ENCODE peak calls at places on chromosomes 11 and 22, in four cellular contexts. K is IMR-90, C is mesendoderm, Q is H1. S is an unnamed sample.

GRCh38 chr11:69466039-69466438 is 15.4 kb upstream of the LINC01488 start:
- DNase-seq in Q (no peak), C (no peak), K (no peak), S (no peak)

GRCh38 chr11:102727890-102728289 is 3.1 kb upstream of the MMP8 start:
- DNase-seq in K (peak), Q (no peak), C (no peak), S (no peak)

GRCh38 chr22:46454910-46455269 is 82.5 kb downstream of the CELSR1 start:
- DNase-seq in K (peak), Q (no peak), C (no peak), S (no peak)

GRCh38 chr11:114317738-114318137 is 21.5 kb downstream of the NNMT start:
- DNase-seq in Q (no peak), K (peak), C (peak), S (peak)

GRCh38 chr22:23053912-23054530 is 16.3 kb upstream of the GNAZ start:
- DNase-seq in K (no peak), Q (no peak), C (no peak), S (peak)

GRCh38 chr11:70782401-70782913 is 384.1 kb downstream of the CTTN start:
- DNase-seq in K (no peak), C (no peak), Q (no peak), S (no peak)

GRCh38 chr11:15651782-15652181 is 537.1 kb downstream of the INSC start:
- DNase-seq in K (no peak), C (no peak), Q (no peak), S (no peak)

GRCh38 chr22:32868928-32869327 is 67.4 kb downstream of the TIMP3 start:
- DNase-seq in Q (no peak), K (no peak), C (no peak), S (no peak)

GRCh38 chr11:48104562-48104924 is 112.1 kb upstream of the OR4B1 start:
- DNase-seq in C (no peak), Q (no peak), K (no peak), S (no peak)

GRCh38 chr22:26952654-26953379 is 295.4 kb downstream of the MIAT start:
- DNase-seq in K (no peak), C (peak), Q (peak), S (peak)
- H3K56ac ChIP-seq in K (no peak), C (peak), Q (no peak), S (no peak)

GRCh38 chr11:66329165-66329673 is 7.0 kb downstream of the RIN1 start:
- DNase-seq in C (no peak), Q (no peak), K (no peak), S (no peak)

GRCh38 chr11:66327171-66328035 is 8.8 kb downstream of the RIN1 start:
- DNase-seq in Q (no peak), K (peak), C (peak), S (no peak)

GRCh38 chr11:66326261-66327111 is 9.6 kb upstream of the CD248 start:
- DNase-seq in Q (no peak), C (no peak), K (no peak), S (no peak)

GRCh38 chr11:66328307-66329144 is 7.7 kb downstream of the RIN1 start:
- DNase-seq in C (peak), K (peak), Q (peak), S (peak)

DNA sequence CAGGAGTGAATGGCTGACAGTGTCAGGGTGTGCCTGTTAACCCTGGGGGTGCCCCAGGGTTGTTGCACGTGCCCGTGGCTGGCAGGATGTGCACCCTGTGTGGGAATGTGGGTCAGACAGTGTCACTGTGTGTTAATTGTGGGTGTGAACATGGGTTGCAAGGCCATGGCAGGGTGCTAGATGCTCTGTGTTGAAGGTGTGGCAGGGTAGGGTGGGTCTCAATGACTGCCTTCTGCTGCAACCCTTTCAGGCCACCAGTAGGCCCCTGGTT is 8.3 kb downstream of the RIN1 start:
- DNase-seq in C (no peak), K (no peak), Q (no peak), S (no peak)
- H3K56ac ChIP-seq in C (peak), K (peak), Q (no peak), S (no peak)

DNA sequence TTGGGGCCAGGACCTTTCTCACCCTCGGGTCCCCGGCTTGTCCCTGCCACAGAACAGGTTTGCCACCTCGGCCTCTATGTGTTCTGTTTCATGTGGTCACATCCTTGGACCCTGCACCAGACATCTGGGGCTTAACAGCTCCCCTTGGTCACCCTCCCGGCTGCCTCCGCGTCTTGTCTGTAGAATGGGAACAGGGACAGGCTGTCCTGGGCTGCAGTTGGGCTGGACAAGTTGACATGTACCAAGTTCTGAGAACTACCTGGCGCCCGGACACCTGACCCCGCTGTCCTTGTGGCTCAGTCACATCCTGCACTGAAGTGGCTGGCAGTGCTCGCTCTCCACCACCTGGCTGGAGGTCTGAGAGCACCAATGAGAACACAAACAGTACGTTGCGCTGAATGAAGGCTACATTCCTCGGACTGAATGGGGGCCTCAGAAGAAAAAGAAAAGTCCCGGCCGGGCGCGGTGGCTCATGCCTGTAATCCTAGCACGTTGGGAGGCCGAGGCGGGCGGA is 2.8 kb upstream of the PLXNB2 start:
- DNase-seq in K (no peak), C (no peak), Q (no peak), S (no peak)
- H3K56ac ChIP-seq in K (no peak), C (no peak), Q (no peak), S (no peak)

GRCh38 chr22:29873943-29874342 is 9.0 kb upstream of the MTMR3 start:
- DNase-seq in C (no peak), Q (no peak), K (no peak), S (no peak)
- H3K56ac ChIP-seq in C (no peak), Q (no peak), K (no peak), S (no peak)

GRCh38 chr11:45933846-45934579 is 11.6 kb downstream of the LARGE2 start:
- DNase-seq in Q (no peak), C (no peak), K (no peak), S (no peak)

GRCh38 chr11:45932217-45932616 is 9.8 kb downstream of the LARGE2 start:
- DNase-seq in Q (no peak), C (no peak), K (no peak), S (no peak)

GRCh38 chr11:45934580-45935318 is 12.3 kb downstream of the LARGE2 start:
- DNase-seq in K (no peak), C (no peak), Q (no peak), S (no peak)

GRCh38 chr11:45931739-45932138 is 9.3 kb downstream of the LARGE2 start:
- DNase-seq in C (no peak), Q (no peak), K (no peak), S (no peak)

GRCh38 chr11:45933131-45933821 is 10.8 kb downstream of the LARGE2 start:
- DNase-seq in C (no peak), K (peak), Q (no peak), S (peak)
- H3K56ac ChIP-seq in C (no peak), K (no peak), Q (no peak), S (no peak)

DNA sequence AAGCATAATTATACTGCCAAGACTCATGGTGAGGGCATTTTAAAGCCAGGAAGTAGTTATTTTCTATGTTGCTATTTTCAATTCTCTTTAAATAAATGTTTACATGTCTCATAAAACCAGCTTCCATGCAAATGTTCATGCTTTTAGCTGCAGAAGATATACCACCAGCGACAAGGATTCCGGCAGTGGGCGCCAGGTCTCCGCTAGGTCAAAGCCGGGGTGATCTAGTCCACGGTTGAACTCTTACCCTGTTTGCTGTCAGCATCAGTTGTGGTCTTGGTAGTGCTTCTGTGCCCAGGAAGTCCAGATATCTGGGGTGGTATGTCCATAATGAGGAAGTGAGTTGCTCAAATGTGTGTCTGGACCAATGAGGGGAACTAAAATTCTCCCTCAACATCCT is 265.7 kb downstream of the BRD1 start:
- DNase-seq in C (no peak), Q (no peak), K (no peak), S (no peak)
- H3K56ac ChIP-seq in C (no peak), Q (no peak), K (no peak), S (no peak)

GRCh38 chr11:2754008-2754407 is 54.2 kb upstream of the KCNQ1OT1 start:
- DNase-seq in C (no peak), K (no peak), Q (no peak), S (no peak)

GRCh38 chr11:2751523-2752203 is 51.9 kb upstream of the KCNQ1OT1 start:
- DNase-seq in C (no peak), Q (no peak), K (no peak), S (no peak)

GRCh38 chr11:2752204-2752772 is 52.5 kb upstream of the KCNQ1OT1 start:
- DNase-seq in K (peak), Q (no peak), C (no peak), S (no peak)

GRCh38 chr11:2752923-2753322 is 53.1 kb upstream of the KCNQ1OT1 start:
- DNase-seq in C (no peak), Q (no peak), K (peak), S (no peak)

DNA sequence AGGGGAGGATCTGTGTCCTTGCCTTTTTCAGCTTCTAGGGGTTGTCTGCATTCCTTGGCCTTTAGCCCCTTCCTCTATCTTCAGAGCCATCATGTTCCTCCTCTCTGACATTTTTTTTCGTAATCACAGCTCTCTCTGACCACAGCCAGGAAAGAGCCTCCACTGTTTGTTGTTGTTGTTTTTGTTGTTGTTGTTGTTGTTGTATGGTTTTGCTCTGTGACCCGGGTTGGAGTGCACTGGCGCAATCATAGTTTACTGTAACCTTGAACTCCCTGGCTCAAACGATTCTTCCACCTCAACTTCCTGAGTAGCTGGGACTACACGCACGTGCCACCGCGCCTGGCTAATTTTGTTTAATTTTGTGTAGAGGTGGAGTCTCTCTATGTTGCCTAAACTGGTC is 55.3 kb upstream of the KCNQ1OT1 start:
- DNase-seq in C (no peak), Q (no peak), K (no peak), S (no peak)
- H3K56ac ChIP-seq in C (no peak), Q (no peak), K (no peak), S (no peak)

GRCh38 chr11:108825381-108825780 is 160.5 kb downstream of the DDX10 start:
- DNase-seq in C (no peak), Q (no peak), K (peak), S (no peak)
- H3K56ac ChIP-seq in C (no peak), Q (no peak), K (no peak), S (no peak)